ENCODE peak calls at places on chromosomes 1 and 21, in five cellular contexts. V is activated CD8-positive, alpha-beta T cell treated with anti-CD3 and anti-CD28 coated beads for 36 hours; F is GM03348; T is activated T-cell treated with anti-CD3 and anti-CD28 coated beads, Interleukin-2, amount 50 U/mL, for 72 hours; W is activated gamma-delta T cell treated with Interleukin-2 at 50 U/mL for 16 hours. E is an unnamed sample.

GRCh38 chr1:71049951-71050598 is 2.5 kb upstream of the PTGER3 start:
- DNase-seq in V (no peak), F (peak), T (peak), W (no peak), E (no peak)

GRCh38 chr1:53046930-53047329 is 15.1 kb upstream of the PODN start:
- DNase-seq in V (no peak), F (no peak), T (no peak), W (no peak), E (no peak)

GRCh38 chr1:76961181-76961580 is 93.9 kb downstream of the ST6GALNAC5 start:
- DNase-seq in V (no peak), F (peak), T (no peak), W (no peak), E (no peak)

GRCh38 chr1:224676613-224677012 is 60.5 kb downstream of the CNIH3 start:
- DNase-seq in V (no peak), F (no peak), T (no peak), W (no peak), E (no peak)

GRCh38 chr21:39204134-39204533 is 20.9 kb upstream of the PSMG1 start:
- DNase-seq in V (no peak), F (no peak), T (no peak), W (no peak), E (no peak)

GRCh38 chr1:59214764-59215208 is 82.1 kb upstream of the FGGY start:
- DNase-seq in V (no peak), F (no peak), T (no peak), W (no peak), E (no peak)

GRCh38 chr1:67832737-67833594 is at the start of gene GNG12:
- DNase-seq in V (peak), F (peak), T (peak), W (no peak), E (peak)

GRCh38 chr21:39006653-39007417 is 176.4 kb downstream of the PSMG1 start:
- DNase-seq in V (no peak), F (no peak), T (no peak), W (no peak), E (no peak)

GRCh38 chr1:33436557-33437296 is 5.8 kb upstream of the PHC2 start:
- DNase-seq in V (no peak), F (no peak), T (no peak), W (no peak), E (no peak)

GRCh38 chr1:6554907-6555778 is at the start of gene TAS1R1:
- DNase-seq in V (no peak), F (peak), T (no peak), W (no peak), E (no peak)

GRCh38 chr1:20228314-20228713 is 42.0 kb upstream of the PLA2G2C start:
- DNase-seq in V (no peak), F (no peak), T (no peak), W (no peak), E (no peak)

GRCh38 chr1:31926846-31927660 is 11.1 kb downstream of the PTP4A2 start:
- DNase-seq in V (peak), F (no peak), T (no peak), W (no peak), E (no peak)

GRCh38 chr1:223709598-223709997 is 2.7 kb upstream of the CAPN2 start:
- DNase-seq in V (no peak), F (no peak), T (no peak), W (no peak), E (no peak)

GRCh38 chr1:200035956-200036615 is 8.6 kb downstream of the NR5A2 start:
- DNase-seq in V (no peak), F (no peak), T (no peak), W (no peak), E (no peak)

GRCh38 chr21:31220567-31220966 is 123.5 kb downstream of the TIAM1 start:
- DNase-seq in V (no peak), F (peak), T (no peak), W (no peak), E (no peak)

GRCh38 chr1:115710859-115711624 is 57.5 kb downstream of the CASQ2 start:
- DNase-seq in V (no peak), F (no peak), T (no peak), W (no peak), E (no peak)

GRCh38 chr1:86016076-86016746 is 140.4 kb downstream of the COL24A1 start:
- DNase-seq in V (no peak), F (no peak), T (no peak), W (no peak), E (no peak)

GRCh38 chr1:15736035-15736665 is at the start of gene SLC25A34:
- DNase-seq in V (no peak), F (no peak), T (no peak), W (no peak), E (no peak)

GRCh38 chr1:210342986-210343780 is 14.5 kb downstream of the HHAT start:
- DNase-seq in V (no peak), F (no peak), T (no peak), W (no peak), E (no peak)

GRCh38 chr1:81174811-81175476 is 625.8 kb upstream of the ADGRL2 start:
- DNase-seq in V (no peak), F (no peak), T (no peak), W (no peak), E (no peak)

E was measured in activated CD4-positive, alpha-beta T cell treated with anti-CD3 and anti-CD28 coated beads for 36 hours.